ENCODE peak calls at places on chromosomes 16 and 17, in five cellular contexts. One of them, this sample, is unnamed.

GRCh38 chr16:1863681-1864460 is 8.1 kb downstream of the MEIOB start:
- DNase-seq in H1: no peak
- DNase-seq in SK-N-SH: peak
- DNase-seq in K562: no peak
- DNase-seq in HepG2: no peak
- DNase-seq in this sample: peak

GRCh38 chr17:6366144-6366755 is 68.7 kb downstream of the AIPL1 start:
- DNase-seq in SK-N-SH: no peak
- DNase-seq in K562: no peak
- DNase-seq in HepG2: no peak
- DNase-seq in H1: peak
- DNase-seq in this sample: no peak

GRCh38 chr17:6894206-6894528 is 62.6 kb upstream of the TEKT1 start:
- DNase-seq in HepG2: no peak
- DNase-seq in K562: no peak
- DNase-seq in SK-N-SH: no peak
- DNase-seq in H1: peak
- DNase-seq in this sample: no peak

GRCh38 chr16:4787627-4788482 is at the start of gene SEPTIN12:
- DNase-seq in K562: no peak
- DNase-seq in SK-N-SH: peak
- DNase-seq in HepG2: no peak
- DNase-seq in H1: no peak
- DNase-seq in this sample: no peak

GRCh38 chr16:25063102-25063501 is 47.9 kb upstream of the ARHGAP17 start:
- DNase-seq in SK-N-SH: no peak
- DNase-seq in HepG2: no peak
- DNase-seq in H1: no peak
- DNase-seq in K562: no peak
- DNase-seq in this sample: no peak

GRCh38 chr16:19289805-19290490 is 4.4 kb downstream of the CLEC19A start:
- DNase-seq in SK-N-SH: peak
- DNase-seq in H1: peak
- DNase-seq in HepG2: no peak
- DNase-seq in K562: no peak
- DNase-seq in this sample: no peak

GRCh38 chr17:82627827-82628226 is 20.4 kb downstream of the WDR45B start:
- DNase-seq in SK-N-SH: no peak
- DNase-seq in K562: no peak
- DNase-seq in H1: no peak
- DNase-seq in HepG2: no peak
- DNase-seq in this sample: no peak

GRCh38 chr16:30779596-30779995 is 7.4 kb downstream of the ZNF629 start:
- DNase-seq in HepG2: no peak
- DNase-seq in SK-N-SH: no peak
- DNase-seq in K562: no peak
- DNase-seq in H1: no peak
- DNase-seq in this sample: no peak

GRCh38 chr16:85612801-85613608 is at the start of gene GSE1:
- DNase-seq in K562: peak
- DNase-seq in HepG2: peak
- DNase-seq in H1: peak
- DNase-seq in SK-N-SH: peak
- DNase-seq in this sample: peak

GRCh38 chr16:85613609-85614337 is 651 bp downstream of the GSE1 start:
- DNase-seq in H1: peak
- DNase-seq in SK-N-SH: peak
- DNase-seq in K562: peak
- DNase-seq in HepG2: peak
- DNase-seq in this sample: peak

GRCh38 chr16:85611455-85612190 is 1.5 kb upstream of the GSE1 start:
- DNase-seq in K562: peak
- DNase-seq in H1: peak
- DNase-seq in HepG2: peak
- DNase-seq in SK-N-SH: peak
- DNase-seq in this sample: peak

GRCh38 chr16:85611205-85611454 is 2.0 kb upstream of the GSE1 start:
- DNase-seq in K562: peak
- DNase-seq in HepG2: no peak
- DNase-seq in H1: no peak
- DNase-seq in SK-N-SH: no peak
- DNase-seq in this sample: no peak

DNA sequence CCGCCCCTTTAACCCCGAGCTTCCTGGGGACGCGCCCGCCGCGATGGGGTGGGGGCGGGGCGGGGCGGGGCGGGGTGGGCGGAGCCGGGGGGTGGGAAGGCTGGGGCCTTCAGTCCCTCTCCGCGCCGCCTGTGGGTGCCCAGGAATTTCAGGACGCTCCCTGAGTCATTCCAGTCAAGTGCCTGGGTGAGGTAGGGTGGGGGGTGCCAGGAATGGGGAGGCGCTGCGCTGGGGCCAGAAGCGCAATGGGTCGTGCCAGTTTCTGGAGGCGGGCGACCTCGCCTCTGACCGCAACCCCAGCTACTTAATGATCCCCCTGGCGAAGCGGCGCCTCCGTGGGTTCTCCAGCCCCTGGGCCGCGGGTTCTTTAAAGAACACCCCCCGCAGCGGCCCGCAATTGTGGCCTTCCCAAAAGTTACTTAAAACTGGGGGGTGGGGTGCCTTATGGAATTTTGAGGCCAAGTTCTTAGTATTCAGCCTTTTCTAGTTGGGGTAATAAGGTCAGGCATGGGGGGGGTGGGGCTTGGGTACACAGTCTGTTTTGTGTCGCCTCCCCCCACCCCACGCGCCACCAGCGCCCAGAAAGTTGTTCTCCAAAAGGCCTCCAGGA is 826 bp upstream of the GSE1 start:
- DNase-seq in SK-N-SH: peak
- DNase-seq in K562: no peak
- DNase-seq in H1: peak
- DNase-seq in HepG2: peak
- DNase-seq in this sample: peak
- TF ChIP-seq JUND in SK-N-SH: peak
- TF ChIP-seq JUND in K562: no peak
- TF ChIP-seq JUND in H1: no peak
- TF ChIP-seq JUND in HepG2: no peak
- TF ChIP-seq JUND in this sample: no peak

GRCh38 chr16:23181506-23181905 is 1.0 kb upstream of the SCNN1G start:
- DNase-seq in K562: no peak
- DNase-seq in HepG2: no peak
- DNase-seq in SK-N-SH: no peak
- DNase-seq in H1: no peak
- DNase-seq in this sample: no peak

GRCh38 chr16:23182206-23182674 is 305 bp upstream of the SCNN1G start:
- DNase-seq in K562: peak
- DNase-seq in H1: peak
- DNase-seq in HepG2: peak
- DNase-seq in SK-N-SH: peak
- DNase-seq in this sample: peak

GRCh38 chr16:23185661-23186060 is 3.1 kb downstream of the SCNN1G start:
- DNase-seq in SK-N-SH: peak
- DNase-seq in H1: no peak
- DNase-seq in K562: no peak
- DNase-seq in HepG2: no peak
- DNase-seq in this sample: no peak

GRCh38 chr16:23183486-23183862 is 929 bp downstream of the SCNN1G start:
- DNase-seq in HepG2: no peak
- DNase-seq in SK-N-SH: no peak
- DNase-seq in K562: no peak
- DNase-seq in H1: no peak
- DNase-seq in this sample: no peak

DNA sequence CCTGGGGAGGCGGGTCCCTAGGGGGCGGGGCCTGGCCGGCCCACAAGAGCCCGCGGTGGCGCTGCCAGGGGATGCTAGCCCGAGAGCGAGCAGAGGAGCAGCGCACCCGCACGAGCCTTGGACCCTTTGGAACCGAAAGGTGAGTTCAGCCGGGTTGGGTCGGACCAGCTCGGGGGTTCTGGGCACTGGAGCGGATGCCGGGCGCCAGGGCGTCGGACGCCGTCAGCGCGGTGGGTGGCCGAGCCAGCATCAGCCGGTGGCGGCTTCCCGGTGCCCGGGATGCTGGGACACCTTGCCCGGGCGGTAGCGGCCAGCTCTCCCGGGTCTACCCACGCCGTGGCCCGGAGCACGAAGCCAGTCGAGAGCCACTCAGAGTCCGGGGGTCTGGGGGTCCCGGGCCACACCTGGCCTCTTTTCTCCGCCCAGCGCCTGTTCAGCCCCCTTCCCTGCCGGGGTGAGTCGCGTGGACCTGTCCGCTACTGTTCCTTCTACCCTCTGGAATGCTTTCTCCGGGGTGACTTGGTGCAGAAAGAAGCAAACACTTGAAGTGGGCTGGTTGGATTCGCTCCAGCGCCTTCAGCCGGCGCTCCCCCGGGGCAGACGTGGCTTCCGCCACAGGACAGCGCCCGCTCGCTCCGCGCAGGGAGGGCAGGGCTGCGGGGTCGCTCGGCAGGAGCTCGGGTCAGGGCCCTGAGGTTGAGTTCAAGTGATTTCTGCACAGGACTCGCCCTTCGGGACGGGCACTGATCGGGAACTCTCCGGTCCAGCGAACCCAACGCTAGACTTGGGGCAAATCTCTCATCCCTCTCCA is at the start of gene SCNN1G:
- DNase-seq in HepG2: no peak
- DNase-seq in H1: no peak
- DNase-seq in SK-N-SH: peak
- DNase-seq in K562: no peak
- DNase-seq in this sample: peak
- TF ChIP-seq JUND in HepG2: no peak
- TF ChIP-seq JUND in H1: no peak
- TF ChIP-seq JUND in SK-N-SH: no peak
- TF ChIP-seq JUND in K562: no peak
- TF ChIP-seq JUND in this sample: no peak

GRCh38 chr17:57679906-57680695 is 65.0 kb downstream of the CCDC182 start:
- DNase-seq in SK-N-SH: no peak
- DNase-seq in K562: no peak
- DNase-seq in HepG2: no peak
- DNase-seq in H1: peak
- DNase-seq in this sample: no peak
- TF ChIP-seq JUND in SK-N-SH: no peak
- TF ChIP-seq JUND in K562: no peak
- TF ChIP-seq JUND in HepG2: no peak
- TF ChIP-seq JUND in H1: no peak
- TF ChIP-seq JUND in this sample: no peak

GRCh38 chr17:18203308-18203707 is 19.7 kb downstream of the ALKBH5 start:
- DNase-seq in SK-N-SH: no peak
- DNase-seq in H1: no peak
- DNase-seq in HepG2: peak
- DNase-seq in K562: no peak
- DNase-seq in this sample: no peak
- TF ChIP-seq JUND in SK-N-SH: no peak
- TF ChIP-seq JUND in H1: peak
- TF ChIP-seq JUND in HepG2: peak
- TF ChIP-seq JUND in K562: no peak
- TF ChIP-seq JUND in this sample: no peak

DNA sequence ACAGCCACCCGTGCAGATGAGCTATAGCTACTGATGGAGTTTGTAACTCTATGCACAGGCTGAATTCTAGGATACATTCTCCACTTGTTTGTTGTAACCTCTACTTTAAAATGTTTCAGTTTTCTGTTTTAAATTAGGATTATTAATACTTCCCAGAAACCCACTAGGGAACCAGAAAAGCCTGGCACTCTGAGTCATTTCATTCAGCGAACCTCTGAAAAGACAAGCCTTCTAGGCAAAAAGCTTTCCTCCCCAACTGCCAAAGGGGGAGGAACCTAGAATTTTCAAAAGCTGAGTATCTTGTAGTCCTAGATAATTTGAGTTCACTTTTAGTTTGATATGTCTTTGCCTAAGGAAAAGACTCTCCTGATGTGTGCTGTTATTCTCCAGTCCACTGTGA is 43.2 kb downstream of the GOSR1 start:
- DNase-seq in H1: no peak
- DNase-seq in HepG2: no peak
- DNase-seq in SK-N-SH: no peak
- DNase-seq in K562: no peak
- DNase-seq in this sample: no peak
- TF ChIP-seq JUND in H1: no peak
- TF ChIP-seq JUND in HepG2: no peak
- TF ChIP-seq JUND in SK-N-SH: peak
- TF ChIP-seq JUND in K562: no peak
- TF ChIP-seq JUND in this sample: no peak

This sample was measured in T47D.